ENCODE peak calls at places on chromosomes 3 and 15, in six cellular contexts. One of them, this sample, is unnamed.

GRCh38 chr3:43689766-43690399 is 855 bp upstream of the ABHD5 start:
- DNase-seq in left cardiac atrium: no peak
- DNase-seq in hippocampal formation: no peak
- DNase-seq in HTR-8/SVneo: no peak
- DNase-seq in stomach: no peak
- DNase-seq in GM19239: no peak
- DNase-seq in this sample: no peak

GRCh38 chr3:189908646-189909045 is 212.1 kb downstream of the P3H2 start:
- DNase-seq in GM19239: no peak
- DNase-seq in HTR-8/SVneo: no peak
- DNase-seq in stomach: no peak
- DNase-seq in left cardiac atrium: no peak
- DNase-seq in hippocampal formation: no peak
- DNase-seq in this sample: no peak

GRCh38 chr15:44101944-44102343 is 93.1 kb downstream of the FRMD5 start:
- DNase-seq in GM19239: no peak
- DNase-seq in HTR-8/SVneo: peak
- DNase-seq in hippocampal formation: no peak
- DNase-seq in stomach: no peak
- DNase-seq in left cardiac atrium: no peak
- DNase-seq in this sample: no peak

GRCh38 chr3:197706658-197707057 is 30.0 kb downstream of the RUBCN start:
- DNase-seq in GM19239: no peak
- DNase-seq in stomach: no peak
- DNase-seq in left cardiac atrium: no peak
- DNase-seq in HTR-8/SVneo: no peak
- DNase-seq in hippocampal formation: no peak
- DNase-seq in this sample: no peak

GRCh38 chr3:131047582-131047981 is 20.9 kb downstream of the NEK11 start:
- DNase-seq in HTR-8/SVneo: no peak
- DNase-seq in stomach: no peak
- DNase-seq in GM19239: no peak
- DNase-seq in left cardiac atrium: no peak
- DNase-seq in hippocampal formation: no peak
- DNase-seq in this sample: no peak

GRCh38 chr15:41928100-41928499 is 34.2 kb upstream of the SPTBN5 start:
- DNase-seq in GM19239: no peak
- DNase-seq in stomach: no peak
- DNase-seq in HTR-8/SVneo: no peak
- DNase-seq in hippocampal formation: no peak
- DNase-seq in left cardiac atrium: no peak
- DNase-seq in this sample: no peak

GRCh38 chr3:194395201-194395600 is 3.9 kb downstream of the GP5 start:
- DNase-seq in stomach: no peak
- DNase-seq in GM19239: no peak
- DNase-seq in HTR-8/SVneo: no peak
- DNase-seq in left cardiac atrium: no peak
- DNase-seq in hippocampal formation: no peak
- DNase-seq in this sample: no peak

GRCh38 chr3:135965506-135966348 is at the start of gene PPP2R3A:
- DNase-seq in stomach: peak
- DNase-seq in GM19239: peak
- DNase-seq in left cardiac atrium: peak
- DNase-seq in HTR-8/SVneo: peak
- DNase-seq in hippocampal formation: peak
- DNase-seq in this sample: peak

GRCh38 chr3:148042663-148043445 is 633.7 kb downstream of the ZIC1 start:
- DNase-seq in stomach: no peak
- DNase-seq in left cardiac atrium: no peak
- DNase-seq in HTR-8/SVneo: no peak
- DNase-seq in GM19239: no peak
- DNase-seq in hippocampal formation: no peak
- DNase-seq in this sample: no peak

GRCh38 chr3:143137637-143138036 is 18.1 kb downstream of the CHST2 start:
- DNase-seq in left cardiac atrium: no peak
- DNase-seq in GM19239: no peak
- DNase-seq in hippocampal formation: no peak
- DNase-seq in stomach: no peak
- DNase-seq in HTR-8/SVneo: no peak
- DNase-seq in this sample: no peak

GRCh38 chr3:64619216-64619615 is 68.6 kb downstream of the ADAMTS9 start:
- DNase-seq in left cardiac atrium: no peak
- DNase-seq in hippocampal formation: no peak
- DNase-seq in HTR-8/SVneo: no peak
- DNase-seq in stomach: no peak
- DNase-seq in GM19239: no peak
- DNase-seq in this sample: no peak

GRCh38 chr15:69760890-69761568 is 308.4 kb downstream of the RPLP1 start:
- DNase-seq in left cardiac atrium: peak
- DNase-seq in GM19239: peak
- DNase-seq in HTR-8/SVneo: peak
- DNase-seq in stomach: peak
- DNase-seq in hippocampal formation: no peak
- DNase-seq in this sample: no peak

GRCh38 chr15:41866263-41866703 is 27.6 kb downstream of the SPTBN5 start:
- DNase-seq in left cardiac atrium: no peak
- DNase-seq in HTR-8/SVneo: no peak
- DNase-seq in GM19239: no peak
- DNase-seq in stomach: no peak
- DNase-seq in hippocampal formation: no peak
- DNase-seq in this sample: no peak

GRCh38 chr15:39459538-39459937 is 121.3 kb upstream of the THBS1 start:
- DNase-seq in HTR-8/SVneo: no peak
- DNase-seq in stomach: no peak
- DNase-seq in GM19239: no peak
- DNase-seq in left cardiac atrium: no peak
- DNase-seq in hippocampal formation: no peak
- DNase-seq in this sample: no peak

GRCh38 chr15:72820278-72820677 is 36.7 kb upstream of the ADPGK start:
- DNase-seq in stomach: no peak
- DNase-seq in hippocampal formation: no peak
- DNase-seq in HTR-8/SVneo: no peak
- DNase-seq in GM19239: no peak
- DNase-seq in left cardiac atrium: no peak
- DNase-seq in this sample: no peak

GRCh38 chr15:25766421-25766820 is 96.7 kb downstream of the ATP10A start:
- DNase-seq in hippocampal formation: no peak
- DNase-seq in HTR-8/SVneo: no peak
- DNase-seq in GM19239: no peak
- DNase-seq in stomach: no peak
- DNase-seq in left cardiac atrium: no peak
- DNase-seq in this sample: no peak

GRCh38 chr3:64341355-64341754 is 116.1 kb upstream of the PRICKLE2 start:
- DNase-seq in hippocampal formation: peak
- DNase-seq in stomach: no peak
- DNase-seq in HTR-8/SVneo: no peak
- DNase-seq in GM19239: no peak
- DNase-seq in left cardiac atrium: no peak
- DNase-seq in this sample: no peak

GRCh38 chr3:157096328-157096727 is 63.6 kb downstream of the CCNL1 start:
- DNase-seq in GM19239: no peak
- DNase-seq in hippocampal formation: no peak
- DNase-seq in left cardiac atrium: no peak
- DNase-seq in stomach: no peak
- DNase-seq in HTR-8/SVneo: no peak
- DNase-seq in this sample: no peak

GRCh38 chr3:70264122-70264780 is 48.2 kb downstream of the MDFIC2 start:
- DNase-seq in GM19239: no peak
- DNase-seq in left cardiac atrium: no peak
- DNase-seq in hippocampal formation: no peak
- DNase-seq in stomach: peak
- DNase-seq in HTR-8/SVneo: peak
- DNase-seq in this sample: no peak

GRCh38 chr3:104939196-104939595 is 427.5 kb upstream of the ALCAM start:
- DNase-seq in HTR-8/SVneo: no peak
- DNase-seq in left cardiac atrium: no peak
- DNase-seq in GM19239: no peak
- DNase-seq in stomach: no peak
- DNase-seq in hippocampal formation: no peak
- DNase-seq in this sample: no peak

GRCh38 chr15:59879506-59879905 is 124.6 kb upstream of the FOXB1 start:
- DNase-seq in hippocampal formation: peak
- DNase-seq in GM19239: no peak
- DNase-seq in stomach: no peak
- DNase-seq in HTR-8/SVneo: peak
- DNase-seq in left cardiac atrium: no peak
- DNase-seq in this sample: no peak

GRCh38 chr3:156516284-156516683 is 38.6 kb downstream of the SSR3 start:
- DNase-seq in GM19239: no peak
- DNase-seq in stomach: no peak
- DNase-seq in HTR-8/SVneo: no peak
- DNase-seq in left cardiac atrium: no peak
- DNase-seq in hippocampal formation: no peak
- DNase-seq in this sample: no peak

GRCh38 chr3:22795917-22796316 is 407.2 kb upstream of the UBE2E2 start:
- DNase-seq in stomach: no peak
- DNase-seq in left cardiac atrium: no peak
- DNase-seq in GM19239: no peak
- DNase-seq in HTR-8/SVneo: no peak
- DNase-seq in hippocampal formation: peak
- DNase-seq in this sample: no peak

GRCh38 chr3:112653881-112654300 is 12.9 kb upstream of the CCDC80 start:
- DNase-seq in left cardiac atrium: peak
- DNase-seq in HTR-8/SVneo: peak
- DNase-seq in GM19239: no peak
- DNase-seq in stomach: no peak
- DNase-seq in hippocampal formation: no peak
- DNase-seq in this sample: no peak

GRCh38 chr3:3201584-3201983 is 22.1 kb upstream of the CRBN start:
- DNase-seq in left cardiac atrium: no peak
- DNase-seq in stomach: no peak
- DNase-seq in hippocampal formation: no peak
- DNase-seq in GM19239: no peak
- DNase-seq in HTR-8/SVneo: no peak
- DNase-seq in this sample: no peak

GRCh38 chr3:154122912-154123559 is 1.8 kb downstream of the ARHGEF26 start:
- DNase-seq in left cardiac atrium: no peak
- DNase-seq in hippocampal formation: no peak
- DNase-seq in HTR-8/SVneo: no peak
- DNase-seq in GM19239: no peak
- DNase-seq in stomach: no peak
- DNase-seq in this sample: no peak

GRCh38 chr3:64417816-64418215 is 192.6 kb upstream of the PRICKLE2 start:
- DNase-seq in stomach: no peak
- DNase-seq in GM19239: no peak
- DNase-seq in hippocampal formation: no peak
- DNase-seq in HTR-8/SVneo: no peak
- DNase-seq in left cardiac atrium: no peak
- DNase-seq in this sample: no peak

GRCh38 chr15:89781055-89781454 is 4.9 kb downstream of the MESP2 start:
- DNase-seq in left cardiac atrium: no peak
- DNase-seq in stomach: no peak
- DNase-seq in hippocampal formation: no peak
- DNase-seq in GM19239: no peak
- DNase-seq in HTR-8/SVneo: no peak
- DNase-seq in this sample: no peak

GRCh38 chr15:51775967-51776816 is 24.8 kb downstream of the TMOD2 start:
- DNase-seq in left cardiac atrium: peak
- DNase-seq in stomach: peak
- DNase-seq in hippocampal formation: peak
- DNase-seq in HTR-8/SVneo: peak
- DNase-seq in GM19239: peak
- DNase-seq in this sample: peak

GRCh38 chr3:25652921-25653320 is 11.8 kb downstream of the TOP2B start:
- DNase-seq in HTR-8/SVneo: no peak
- DNase-seq in left cardiac atrium: no peak
- DNase-seq in GM19239: no peak
- DNase-seq in stomach: no peak
- DNase-seq in hippocampal formation: no peak
- DNase-seq in this sample: no peak

GRCh38 chr3:190101320-190102117 is 19.2 kb downstream of the P3H2 start:
- DNase-seq in stomach: no peak
- DNase-seq in HTR-8/SVneo: no peak
- DNase-seq in GM19239: no peak
- DNase-seq in hippocampal formation: no peak
- DNase-seq in left cardiac atrium: no peak
- DNase-seq in this sample: peak

GRCh38 chr3:128112406-128112968 is 11.1 kb downstream of the RUVBL1 start:
- DNase-seq in stomach: no peak
- DNase-seq in GM19239: no peak
- DNase-seq in HTR-8/SVneo: peak
- DNase-seq in hippocampal formation: no peak
- DNase-seq in left cardiac atrium: no peak
- DNase-seq in this sample: no peak

GRCh38 chr3:148102156-148102555 is 595.5 kb upstream of the AGTR1 start:
- DNase-seq in hippocampal formation: no peak
- DNase-seq in GM19239: no peak
- DNase-seq in left cardiac atrium: no peak
- DNase-seq in stomach: no peak
- DNase-seq in HTR-8/SVneo: no peak
- DNase-seq in this sample: no peak

GRCh38 chr3:111538687-111539086 is 3.3 kb upstream of the CD96 start:
- DNase-seq in left cardiac atrium: no peak
- DNase-seq in GM19239: no peak
- DNase-seq in stomach: no peak
- DNase-seq in HTR-8/SVneo: peak
- DNase-seq in hippocampal formation: no peak
- DNase-seq in this sample: no peak

GRCh38 chr3:177618873-177619771 is 421.8 kb upstream of the TBL1XR1 start:
- DNase-seq in left cardiac atrium: no peak
- DNase-seq in HTR-8/SVneo: no peak
- DNase-seq in GM19239: no peak
- DNase-seq in stomach: no peak
- DNase-seq in hippocampal formation: peak
- DNase-seq in this sample: peak

This sample was measured in globus pallidus.